ENCODE peak calls at places on chromosome 2, in five cellular contexts. U is HTR-8/SVneo; T is stomach; V is stimulated activated CD8-positive, alpha-beta memory T cell treated with anti-CD3 and anti-CD28 coated beads, Interleukin-7, amount 100 ng/mL, for 24 hours; C is mucosa of descending colon. R is an unnamed sample.

GRCh38 chr2:15325296-15325695 is 235.8 kb downstream of the NBAS start:
- DNase-seq in U (no peak), T (no peak), V (no peak), C (no peak), R (no peak)

GRCh38 chr2:102155703-102156515 is 13.4 kb downstream of the IL1R1 start:
- DNase-seq in U (no peak), T (peak), V (no peak), C (no peak), R (no peak)

GRCh38 chr2:215758691-215759090 is 254.7 kb downstream of the MREG start:
- DNase-seq in U (no peak), T (no peak), V (no peak), C (no peak), R (no peak)

GRCh38 chr2:181685150-181685688 is 4.9 kb upstream of the NEUROD1 start:
- DNase-seq in U (no peak), T (no peak), V (no peak), C (no peak), R (peak)

GRCh38 chr2:120559401-120559800 is 176.3 kb upstream of the GLI2 start:
- DNase-seq in U (peak), T (no peak), V (no peak), C (no peak), R (no peak)

GRCh38 chr2:105330681-105331375 is 1.3 kb upstream of the TGFBRAP1 start:
- DNase-seq in U (no peak), T (no peak), V (no peak), C (no peak), R (no peak)

GRCh38 chr2:203713381-203713780 is 6.9 kb downstream of the CD28 start:
- DNase-seq in U (no peak), T (no peak), V (no peak), C (no peak), R (no peak)

GRCh38 chr2:101205521-101205998 is 47.1 kb upstream of the CNOT11 start:
- DNase-seq in U (peak), T (peak), V (no peak), C (no peak), R (peak)

GRCh38 chr2:870426-870825 is 80.2 kb upstream of the SNTG2 start:
- DNase-seq in U (no peak), T (peak), V (no peak), C (no peak), R (no peak)

GRCh38 chr2:215028231-215028630 is 110.2 kb downstream of the ABCA12 start:
- DNase-seq in U (peak), T (no peak), V (no peak), C (no peak), R (no peak)

GRCh38 chr2:62038980-62039771 is 133.7 kb downstream of the COMMD1 start:
- DNase-seq in U (no peak), T (no peak), V (no peak), C (no peak), R (no peak)

GRCh38 chr2:216388046-216388884 is 16.0 kb upstream of the MARCHF4 start:
- DNase-seq in U (no peak), T (no peak), V (no peak), C (no peak), R (no peak)

GRCh38 chr2:127589876-127590275 is 54.4 kb downstream of the MYO7B start:
- DNase-seq in U (no peak), T (peak), V (no peak), C (no peak), R (peak)

GRCh38 chr2:193670478-193670877 is 1475.7 kb upstream of the TMEFF2 start:
- DNase-seq in U (no peak), T (no peak), V (no peak), C (no peak), R (no peak)

GRCh38 chr2:100238471-100238870 is 83.8 kb downstream of the LONRF2 start:
- DNase-seq in U (no peak), T (no peak), V (no peak), C (no peak), R (peak)

GRCh38 chr2:118940486-118941120 is 1.4 kb upstream of the MARCO start:
- DNase-seq in U (no peak), T (no peak), V (no peak), C (no peak), R (no peak)

GRCh38 chr2:240179186-240179815 is 38.8 kb upstream of the OTOS start:
- DNase-seq in U (no peak), T (no peak), V (no peak), C (no peak), R (no peak)

GRCh38 chr2:238896641-238897040 is 48.8 kb downstream of the TWIST2 start:
- DNase-seq in U (no peak), T (no peak), V (no peak), C (no peak), R (no peak)

GRCh38 chr2:37984589-37984988 is 59.5 kb downstream of the RMDN2 start:
- DNase-seq in U (no peak), T (no peak), V (no peak), C (no peak), R (no peak)

GRCh38 chr2:149994057-149994728 is 406.6 kb upstream of the MMADHC start:
- DNase-seq in U (peak), T (peak), V (no peak), C (no peak), R (no peak)

GRCh38 chr2:62524293-62524941 is 18.4 kb upstream of the TMEM17 start:
- DNase-seq in U (no peak), T (no peak), V (no peak), C (no peak), R (no peak)